ENCODE peak calls at places on chromosomes 1 and 21, in five cellular contexts. One of them, this sample, is unnamed. For H3K9me3, the result is how much of the 10 kb centered on the place peaks cover.

GRCh38 chr1:6536291-6536690 is 18.0 kb downstream of the NOL9 start:
- DNase-seq in CD8-positive, alpha-beta T cell: no peak
- DNase-seq in left lung: no peak
- DNase-seq in small intestine: no peak
- DNase-seq in upper lobe of right lung: no peak
- DNase-seq in this sample: no peak

GRCh38 chr1:27940297-27940696 is 5.5 kb downstream of the SMPDL3B start:
- DNase-seq in CD8-positive, alpha-beta T cell: peak
- DNase-seq in left lung: peak
- DNase-seq in small intestine: peak
- DNase-seq in upper lobe of right lung: no peak
- DNase-seq in this sample: peak

GRCh38 chr1:178581351-178581951 is 68.5 kb downstream of the TEX35 start:
- DNase-seq in CD8-positive, alpha-beta T cell: no peak
- DNase-seq in left lung: no peak
- DNase-seq in small intestine: no peak
- DNase-seq in upper lobe of right lung: no peak
- DNase-seq in this sample: no peak

GRCh38 chr1:182671779-182672486 is 12.5 kb downstream of the RGS8 start:
- DNase-seq in CD8-positive, alpha-beta T cell: no peak
- DNase-seq in left lung: no peak
- DNase-seq in small intestine: no peak
- DNase-seq in upper lobe of right lung: no peak
- DNase-seq in this sample: no peak

GRCh38 chr1:85394130-85394529 is 70.8 kb downstream of the DDAH1 start:
- DNase-seq in CD8-positive, alpha-beta T cell: no peak
- DNase-seq in left lung: no peak
- DNase-seq in small intestine: no peak
- DNase-seq in upper lobe of right lung: no peak
- DNase-seq in this sample: no peak

GRCh38 chr1:244559561-244559960 is 93.4 kb upstream of the DESI2 start:
- DNase-seq in CD8-positive, alpha-beta T cell: no peak
- DNase-seq in left lung: no peak
- DNase-seq in small intestine: no peak
- DNase-seq in upper lobe of right lung: no peak
- DNase-seq in this sample: no peak

GRCh38 chr1:71861022-71861421 is 421.3 kb downstream of the NEGR1 start:
- DNase-seq in CD8-positive, alpha-beta T cell: no peak
- DNase-seq in left lung: no peak
- DNase-seq in small intestine: no peak
- DNase-seq in upper lobe of right lung: no peak
- DNase-seq in this sample: no peak

GRCh38 chr1:234607091-234608025 is 2.6 kb downstream of the IRF2BP2 start:
- DNase-seq in CD8-positive, alpha-beta T cell: peak
- DNase-seq in left lung: no peak
- DNase-seq in small intestine: peak
- DNase-seq in upper lobe of right lung: peak
- DNase-seq in this sample: peak

GRCh38 chr21:17931080-17931479 is 111.9 kb upstream of the C21orf91 start:
- DNase-seq in CD8-positive, alpha-beta T cell: no peak
- DNase-seq in left lung: no peak
- DNase-seq in small intestine: no peak
- DNase-seq in upper lobe of right lung: no peak
- DNase-seq in this sample: no peak

GRCh38 chr1:205519541-205520131 is 15.2 kb downstream of the CDK18 start:
- DNase-seq in CD8-positive, alpha-beta T cell: no peak
- DNase-seq in left lung: no peak
- DNase-seq in small intestine: no peak
- DNase-seq in upper lobe of right lung: no peak
- DNase-seq in this sample: no peak

GRCh38 chr21:38850277-38850951 is 44.7 kb downstream of the ETS2 start:
- DNase-seq in CD8-positive, alpha-beta T cell: no peak
- DNase-seq in left lung: no peak
- DNase-seq in small intestine: no peak
- DNase-seq in upper lobe of right lung: no peak
- DNase-seq in this sample: no peak

GRCh38 chr1:157146244-157146643 is 8.0 kb upstream of the ETV3 start:
- DNase-seq in CD8-positive, alpha-beta T cell: no peak
- DNase-seq in left lung: no peak
- DNase-seq in small intestine: peak
- DNase-seq in upper lobe of right lung: no peak
- DNase-seq in this sample: no peak

GRCh38 chr1:157150631-157151030 is 12.4 kb upstream of the ETV3 start:
- DNase-seq in CD8-positive, alpha-beta T cell: no peak
- DNase-seq in left lung: no peak
- DNase-seq in small intestine: no peak
- DNase-seq in upper lobe of right lung: no peak
- DNase-seq in this sample: no peak

GRCh38 chr1:157151068-157151467 is 12.9 kb upstream of the ETV3 start:
- DNase-seq in CD8-positive, alpha-beta T cell: no peak
- DNase-seq in left lung: no peak
- DNase-seq in small intestine: no peak
- DNase-seq in upper lobe of right lung: no peak
- DNase-seq in this sample: no peak

GRCh38 chr1:157147037-157147436 is 8.8 kb upstream of the ETV3 start:
- DNase-seq in CD8-positive, alpha-beta T cell: no peak
- DNase-seq in left lung: no peak
- DNase-seq in small intestine: no peak
- DNase-seq in upper lobe of right lung: no peak
- DNase-seq in this sample: no peak

DNA sequence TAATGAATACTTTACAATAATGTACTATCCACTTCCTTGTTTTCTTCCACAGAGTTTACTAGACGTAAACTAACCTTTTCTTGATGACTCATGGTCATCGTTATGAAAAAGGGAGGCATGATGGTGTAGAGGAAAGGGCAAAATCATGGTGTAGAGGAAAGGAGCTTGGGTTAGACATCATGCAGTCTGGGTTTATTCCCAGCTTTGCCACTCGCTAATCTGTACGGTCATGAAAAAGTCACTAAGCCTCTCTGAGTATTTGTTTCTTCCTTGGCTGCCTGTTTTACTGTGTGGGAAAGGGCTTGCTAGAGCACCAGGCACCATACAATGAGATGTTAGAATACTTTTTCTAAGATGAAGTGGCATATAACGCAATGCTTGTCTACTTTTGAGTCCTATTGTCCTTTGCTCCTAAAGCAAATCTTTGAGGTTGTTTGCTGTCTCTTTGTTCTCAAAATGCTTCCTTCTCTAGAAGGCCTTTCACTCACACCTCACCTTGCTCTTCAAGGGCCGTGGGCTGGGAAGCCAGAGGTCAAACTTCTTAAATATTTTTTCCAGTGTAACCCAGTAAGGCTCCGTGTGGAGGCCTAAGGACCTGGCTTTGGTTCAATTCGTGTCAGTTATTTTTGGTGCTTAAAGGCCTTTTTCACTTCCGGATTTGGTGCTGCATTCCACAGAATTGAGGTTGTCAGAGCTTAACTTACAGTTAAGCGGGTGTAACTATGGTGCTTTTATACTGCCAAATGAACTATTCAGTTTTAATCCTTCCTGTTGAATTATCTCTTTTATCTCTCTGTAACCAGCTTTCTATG is 9.9 kb upstream of the ETV3 start:
- DNase-seq in CD8-positive, alpha-beta T cell: no peak
- DNase-seq in left lung: no peak
- DNase-seq in small intestine: peak
- DNase-seq in upper lobe of right lung: no peak
- DNase-seq in this sample: no peak
- H3K9me3 ChIP-seq in CD8-positive, alpha-beta T cell: under half
- H3K9me3 ChIP-seq in left lung: under half
- H3K9me3 ChIP-seq in small intestine: under half
- H3K9me3 ChIP-seq in upper lobe of right lung: under half
- H3K9me3 ChIP-seq in this sample: under half

GRCh38 chr1:43648448-43648847 is 1.5 kb upstream of the KDM4A start:
- DNase-seq in CD8-positive, alpha-beta T cell: no peak
- DNase-seq in left lung: no peak
- DNase-seq in small intestine: no peak
- DNase-seq in upper lobe of right lung: no peak
- DNase-seq in this sample: no peak
- H3K4me3 ChIP-seq in CD8-positive, alpha-beta T cell: no peak
- H3K4me3 ChIP-seq in left lung: no peak
- H3K4me3 ChIP-seq in small intestine: no peak
- H3K4me3 ChIP-seq in upper lobe of right lung: no peak
- H3K4me3 ChIP-seq in this sample: no peak

GRCh38 chr21:46059195-46059594 is 38.7 kb upstream of the COL6A2 start:
- DNase-seq in CD8-positive, alpha-beta T cell: no peak
- DNase-seq in left lung: no peak
- DNase-seq in small intestine: no peak
- DNase-seq in upper lobe of right lung: no peak
- DNase-seq in this sample: no peak
- H3K9me3 ChIP-seq in CD8-positive, alpha-beta T cell: under half
- H3K9me3 ChIP-seq in left lung: under half
- H3K9me3 ChIP-seq in small intestine: under half
- H3K9me3 ChIP-seq in upper lobe of right lung: under half
- H3K9me3 ChIP-seq in this sample: under half

DNA sequence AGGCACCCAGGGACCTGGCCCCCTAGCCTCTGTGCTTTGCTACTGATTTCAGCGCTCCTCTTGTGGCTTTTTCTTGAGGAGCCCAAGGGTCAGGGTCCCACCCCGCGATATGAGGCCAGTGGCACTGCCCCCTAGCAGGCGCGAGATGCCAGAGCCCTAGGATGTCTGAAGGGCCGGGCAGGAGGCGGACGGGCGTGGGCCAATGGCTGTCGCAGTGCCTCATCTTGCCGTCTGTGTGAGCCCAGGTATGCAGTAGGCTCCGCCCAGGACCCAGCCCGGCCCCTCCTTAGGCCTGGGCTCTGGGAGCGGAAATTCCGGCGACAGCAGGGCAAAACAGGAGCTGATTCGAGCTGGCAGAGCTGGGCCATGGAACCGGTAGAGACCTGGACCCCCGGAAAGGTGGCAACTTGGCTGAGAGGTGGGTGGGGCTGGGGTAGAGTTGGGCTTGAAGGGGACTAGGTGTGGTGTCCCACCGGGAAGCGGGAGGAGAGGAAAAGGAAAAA is at the start of gene CNKSR1:
- DNase-seq in CD8-positive, alpha-beta T cell: no peak
- DNase-seq in left lung: peak
- DNase-seq in small intestine: peak
- DNase-seq in upper lobe of right lung: peak
- DNase-seq in this sample: no peak
- H3K4me3 ChIP-seq in CD8-positive, alpha-beta T cell: no peak
- H3K4me3 ChIP-seq in left lung: peak
- H3K4me3 ChIP-seq in small intestine: peak
- H3K4me3 ChIP-seq in upper lobe of right lung: peak
- H3K4me3 ChIP-seq in this sample: no peak

DNA sequence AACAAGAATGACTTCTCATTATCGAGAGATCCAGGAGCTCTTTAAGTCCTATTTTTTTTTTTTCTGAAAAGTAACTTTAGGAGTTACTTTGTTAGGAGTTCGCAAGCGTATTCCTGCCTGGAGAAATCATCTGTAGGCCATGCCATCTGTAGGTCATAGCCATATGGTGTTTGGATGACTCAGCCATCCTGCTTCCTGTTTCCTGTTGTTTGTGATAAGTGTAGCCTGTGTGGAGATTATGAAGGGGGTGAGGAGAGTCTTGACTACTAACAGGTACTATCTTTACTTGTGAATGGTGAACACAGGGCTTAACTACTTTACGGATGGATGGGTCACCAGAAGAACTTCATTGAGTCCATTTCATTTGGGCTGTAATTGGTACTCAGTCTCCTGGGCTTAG is 327.2 kb downstream of the PTPRU start:
- DNase-seq in CD8-positive, alpha-beta T cell: no peak
- DNase-seq in left lung: no peak
- DNase-seq in small intestine: no peak
- DNase-seq in upper lobe of right lung: no peak
- DNase-seq in this sample: no peak
- H3K9me3 ChIP-seq in CD8-positive, alpha-beta T cell: under half
- H3K9me3 ChIP-seq in left lung: half or more
- H3K9me3 ChIP-seq in small intestine: under half
- H3K9me3 ChIP-seq in upper lobe of right lung: under half
- H3K9me3 ChIP-seq in this sample: under half

GRCh38 chr1:60867782-60868181 is 214.6 kb upstream of the NFIA start:
- DNase-seq in CD8-positive, alpha-beta T cell: no peak
- DNase-seq in left lung: no peak
- DNase-seq in small intestine: no peak
- DNase-seq in upper lobe of right lung: no peak
- DNase-seq in this sample: no peak
- H3K4me3 ChIP-seq in CD8-positive, alpha-beta T cell: no peak
- H3K4me3 ChIP-seq in left lung: no peak
- H3K4me3 ChIP-seq in small intestine: no peak
- H3K4me3 ChIP-seq in upper lobe of right lung: no peak
- H3K4me3 ChIP-seq in this sample: no peak

DNA sequence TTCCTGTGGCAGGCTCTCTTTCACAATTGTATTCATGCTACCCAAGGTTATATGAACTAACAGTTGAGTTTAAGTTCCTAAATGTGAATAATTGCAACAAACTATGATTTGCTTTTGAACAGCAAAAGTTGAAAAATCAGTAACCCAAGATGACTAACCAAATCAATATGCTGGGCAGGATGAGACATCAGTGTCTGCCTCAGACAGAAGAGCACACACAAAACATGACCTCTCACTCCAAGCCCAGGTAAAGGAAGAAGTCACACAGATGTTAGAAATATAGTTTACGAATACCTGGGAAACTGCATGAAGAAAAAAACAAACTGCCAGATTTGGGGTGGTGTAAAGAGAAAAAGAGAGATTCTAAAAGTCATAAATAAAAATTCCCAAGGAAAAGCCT is 3.5 kb downstream of the OR2L13 start:
- DNase-seq in CD8-positive, alpha-beta T cell: no peak
- DNase-seq in left lung: no peak
- DNase-seq in small intestine: no peak
- DNase-seq in upper lobe of right lung: no peak
- DNase-seq in this sample: no peak
- H3K9me3 ChIP-seq in CD8-positive, alpha-beta T cell: under half
- H3K9me3 ChIP-seq in left lung: under half
- H3K9me3 ChIP-seq in small intestine: under half
- H3K9me3 ChIP-seq in upper lobe of right lung: under half
- H3K9me3 ChIP-seq in this sample: under half